ENCODE peak calls at places on chromosomes 6 and 20, in four cellular contexts. W, K, A and H are unnamed samples.

GRCh38 chr20:10225439-10226080 is 6.9 kb downstream of the SNAP25 start:
- DNase-seq in W (peak; percentile 54), A (peak; percentile 33), K (peak; percentile 8), H (no peak)

GRCh38 chr6:129659590-129660345 is 50.2 kb downstream of the ARHGAP18 start:
- DNase-seq in K (peak; percentile 39), W (no peak), A (no peak), H (peak; percentile 39)

GRCh38 chr6:160790028-160790792 is 88.2 kb downstream of the PLG start:
- DNase-seq in W (no peak), A (no peak), K (peak; percentile 24), H (no peak)

GRCh38 chr20:53578492-53579222 is 15.0 kb downstream of the ZNF217 start:
- DNase-seq in K (peak; percentile 64), W (peak; percentile 94), A (peak; percentile 90), H (peak; percentile 89)

GRCh38 chr6:32785781-32786533 is 22.6 kb upstream of the HLA-DQB2 start:
- DNase-seq in A (peak; percentile 37), W (peak; percentile 44), K (peak; percentile 31), H (peak; percentile 49)

GRCh38 chr20:61251529-61252393 is at the start of gene CDH4:
- DNase-seq in A (peak; percentile 41), W (no peak), K (no peak), H (no peak)

GRCh38 chr20:59455392-59456341 is 148.7 kb upstream of the PHACTR3 start:
- DNase-seq in K (peak; percentile 20), A (peak; percentile 33), W (no peak), H (peak; percentile 10)

GRCh38 chr6:170584954-170585498 is 589 bp upstream of the PDCD2 start:
- DNase-seq in K (no peak), A (no peak), W (no peak), H (no peak)

GRCh38 chr20:5504061-5504739 is 187.4 kb upstream of the PROKR2 start:
- DNase-seq in A (no peak), K (peak; percentile 58), W (peak; percentile 40), H (no peak)

GRCh38 chr6:108074057-108074358 is 533 bp downstream of the OSTM1 start:
- DNase-seq in A (no peak), K (no peak), W (peak; percentile 3), H (peak; percentile 31)

GRCh38 chr6:140437619-140438345 is 1063.3 kb upstream of the CITED2 start:
- DNase-seq in A (no peak), W (no peak), K (no peak), H (peak; percentile 4)

GRCh38 chr6:159766923-159767322 is 5.1 kb downstream of the ACAT2 start:
- DNase-seq in K (no peak), W (no peak), A (no peak), H (peak; percentile 72)

GRCh38 chr6:33885121-33886057 is 81.6 kb upstream of the MLN start:
- DNase-seq in A (peak; percentile 72), W (no peak), K (no peak), H (peak; percentile 25)

GRCh38 chr6:7016238-7016637 is 91.5 kb upstream of the RREB1 start:
- DNase-seq in W (no peak), K (no peak), A (no peak), H (no peak)

GRCh38 chr20:61125536-61126180 is 126.4 kb upstream of the CDH4 start:
- DNase-seq in A (no peak), K (no peak), W (no peak), H (no peak)

GRCh38 chr6:129889580-129889979 is 28.5 kb upstream of the TMEM244 start:
- DNase-seq in W (no peak), A (no peak), K (no peak), H (peak; percentile 91)

GRCh38 chr6:107075951-107076381 is 39.3 kb downstream of the BEND3 start:
- DNase-seq in K (no peak), A (no peak), W (no peak), H (peak; percentile 15)

GRCh38 chr6:39602590-39603319 is 122.5 kb downstream of the KIF6 start:
- DNase-seq in A (no peak), W (no peak), K (no peak), H (no peak)

GRCh38 chr20:11852801-11853200 is 64.9 kb upstream of the BTBD3 start:
- DNase-seq in W (no peak), K (no peak), A (no peak), H (peak; percentile 28)
- TF ChIP-seq MAFK in W (no peak), K (no peak), A (no peak), H (no peak)

GRCh38 chr20:1815502-1816085 is 79.6 kb upstream of the SIRPA start:
- DNase-seq in K (no peak), W (no peak), A (no peak), H (no peak)
- TF ChIP-seq BHLHE40 in K (no peak), W (no peak), A (no peak), H (no peak)

DNA sequence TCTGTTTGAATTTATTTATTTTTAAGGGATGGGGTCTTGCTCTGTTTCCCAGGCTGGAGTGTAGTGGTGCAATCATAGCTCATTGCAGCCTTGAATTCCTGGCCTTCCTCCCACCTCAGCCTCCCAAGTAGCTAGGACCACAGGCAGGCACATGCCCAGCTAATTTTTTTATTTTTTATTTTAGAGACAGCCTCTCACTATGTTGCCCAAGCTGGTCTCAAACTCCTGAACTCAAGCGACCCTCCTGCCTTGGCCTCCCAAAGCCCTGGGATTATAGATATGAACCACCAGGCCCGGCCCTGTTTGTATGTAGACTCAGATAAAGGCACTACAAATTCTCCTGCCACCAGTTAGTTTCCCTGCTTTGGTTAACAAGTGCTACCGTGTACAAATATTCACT is 142.9 kb upstream of the SOX4 start:
- DNase-seq in K (no peak), A (no peak), W (no peak), H (no peak)
- H3K4me3 ChIP-seq in K (no peak overlapping the region), A (no peak overlapping the region), W (no peak overlapping the region), H (no peak overlapping the region)

DNA sequence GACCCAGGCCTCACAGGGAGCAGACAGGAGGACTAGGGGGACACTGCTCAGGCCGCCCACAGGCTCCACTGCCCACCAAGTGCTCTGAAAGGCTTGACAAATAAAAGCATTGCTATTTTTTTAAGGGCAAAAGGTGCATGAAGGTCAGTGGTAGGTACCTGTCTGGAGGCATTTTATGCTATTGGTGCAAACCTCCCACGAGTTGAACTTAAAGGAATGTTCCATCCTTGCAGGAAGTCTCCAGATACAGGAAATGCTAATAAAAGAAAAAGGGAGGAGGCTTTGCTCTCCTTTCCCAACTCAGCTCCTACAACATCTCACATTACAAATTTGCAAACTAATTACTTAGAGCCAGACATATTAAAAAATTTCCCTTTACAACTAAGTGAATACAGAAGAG is 228.2 kb downstream of the FOXC1 start:
- DNase-seq in A (no peak), W (no peak), K (no peak), H (no peak)
- TF ChIP-seq MAFK in A (no peak), W (no peak), K (no peak), H (no peak)

DNA sequence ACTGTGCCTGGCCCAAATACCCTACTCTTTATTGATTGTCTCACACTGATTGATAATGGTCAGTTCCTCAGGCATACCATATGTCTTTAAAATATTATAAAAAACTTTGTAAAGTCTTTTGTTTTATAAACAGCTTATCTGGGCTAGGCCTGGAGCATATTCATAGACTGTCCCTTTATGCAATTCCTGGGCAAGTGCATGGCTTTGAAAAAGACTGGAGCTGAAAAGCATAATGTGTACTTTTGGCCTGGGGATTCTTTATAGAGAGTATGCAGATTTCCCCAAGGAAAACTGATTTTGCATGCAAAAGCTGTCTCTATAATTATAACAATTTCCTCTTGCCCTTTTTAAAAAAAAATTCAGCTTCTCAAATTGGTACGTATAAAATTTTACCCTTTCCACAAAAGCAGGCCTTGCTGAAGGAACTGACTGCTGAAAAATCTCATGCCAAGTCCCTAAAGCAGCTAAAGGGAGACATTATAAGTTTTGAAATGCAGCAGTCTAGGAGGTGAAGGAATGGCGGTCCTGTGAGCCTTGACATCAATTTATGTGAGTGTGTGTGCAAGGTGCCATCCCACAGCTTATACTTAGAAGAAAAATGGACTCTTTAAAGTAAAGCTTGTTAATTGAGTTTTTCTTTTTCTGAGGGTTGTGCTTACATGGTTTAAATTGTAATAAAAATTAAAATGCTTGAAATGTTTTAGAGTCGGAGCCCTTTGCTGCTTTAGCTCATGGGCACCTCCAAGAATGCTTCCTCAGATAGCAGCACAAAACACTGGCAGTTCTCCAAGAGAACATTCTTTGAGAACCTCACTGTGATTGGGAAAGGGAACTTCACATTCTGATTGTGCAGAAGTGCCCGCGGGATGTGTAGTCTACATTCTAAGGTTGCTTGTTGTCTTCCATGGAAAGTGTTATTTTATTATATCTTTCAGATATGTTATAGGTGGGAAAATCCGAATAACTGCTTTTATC is 43.9 kb downstream of the PLCB4 start:
- DNase-seq in K (no peak), A (no peak), W (no peak), H (peak; percentile 78)
- TF ChIP-seq BHLHE40 in K (no peak), A (no peak), W (no peak), H (no peak)

GRCh38 chr20:62804021-62804631 is 509 bp upstream of the OGFR start:
- DNase-seq in W (peak; percentile 67), K (no peak), A (no peak), H (no peak)
- H3K4me3 ChIP-seq in W (peak overlapping the region; percentile 100), K (peak overlapping the region; percentile 93), A (peak overlapping the region; percentile 95), H (peak overlapping the region; percentile 100)

GRCh38 chr20:8523684-8524083 is 391.6 kb downstream of the PLCB1 start:
- DNase-seq in W (no peak), K (no peak), A (no peak), H (peak; percentile 8)

GRCh38 chr20:8518878-8519277 is 386.8 kb downstream of the PLCB1 start:
- DNase-seq in A (no peak), W (no peak), K (no peak), H (no peak)

GRCh38 chr20:8524716-8525343 is 392.8 kb downstream of the PLCB1 start:
- DNase-seq in W (no peak), A (no peak), K (no peak), H (no peak)

GRCh38 chr20:8519887-8520286 is 387.8 kb downstream of the PLCB1 start:
- DNase-seq in A (no peak), K (no peak), W (no peak), H (no peak)

DNA sequence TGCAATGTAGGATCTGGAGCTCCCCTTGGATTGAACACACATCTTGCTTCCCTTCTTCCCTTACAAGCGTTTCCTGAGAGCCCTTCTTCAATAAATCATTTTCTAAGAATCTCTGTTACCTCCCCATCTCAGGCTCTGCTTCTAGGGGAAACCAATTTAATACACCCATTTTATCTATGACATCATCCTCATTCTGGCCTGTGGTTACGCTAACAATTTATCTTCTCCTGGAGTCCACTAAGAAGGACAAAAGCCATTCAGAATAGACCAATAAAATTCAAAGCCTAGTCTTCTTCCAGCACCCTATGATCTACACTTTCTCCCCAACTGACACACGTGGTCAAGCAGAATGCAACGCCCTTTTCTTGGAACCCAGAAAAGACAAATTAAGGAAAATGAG is 390.1 kb downstream of the PLCB1 start:
- DNase-seq in W (no peak), A (no peak), K (no peak), H (no peak)
- TF ChIP-seq MAFK in W (no peak), A (no peak), K (no peak), H (no peak)